ENCODE peak calls at places on chromosomes 12 and 14, in seven cellular contexts. T is H1, N is SK-N-SH, Y is K562, D is HCT116, V is HepG2, J is GM12878. R is an unnamed sample.

GRCh38 chr14:101369916-101370592 is 191.2 kb upstream of the DIO3 start:
- DNase-seq in T (no peak), N (no peak), Y (no peak), D (no peak), V (no peak), J (no peak), R (no peak)

GRCh38 chr12:117030187-117030896 is 68.9 kb downstream of the TESC start:
- DNase-seq in T (no peak), N (no peak), Y (no peak), D (no peak), V (no peak), J (no peak), R (no peak)

GRCh38 chr12:127400231-127400630 is 866.7 kb upstream of the TMEM132C start:
- DNase-seq in T (no peak), N (no peak), Y (no peak), D (no peak), V (no peak), J (no peak), R (no peak)

GRCh38 chr12:80178846-80179245 is 79.5 kb downstream of the OTOGL start:
- DNase-seq in T (no peak), N (no peak), Y (no peak), D (no peak), V (no peak), J (peak), R (no peak)

GRCh38 chr14:23492618-23493272 is 23.2 kb downstream of the NGDN start:
- DNase-seq in T (no peak), N (no peak), Y (no peak), D (no peak), V (peak), J (no peak), R (no peak)

GRCh38 chr12:74415633-74416032 is 122.0 kb upstream of the ATXN7L3B start:
- DNase-seq in T (no peak), N (peak), Y (peak), D (peak), V (peak), J (no peak), R (peak)

GRCh38 chr12:94707892-94708291 is 57.5 kb upstream of the TMCC3 start:
- DNase-seq in T (no peak), N (no peak), Y (no peak), D (no peak), V (no peak), J (no peak), R (no peak)

GRCh38 chr12:8662592-8662991 is at the start of gene MFAP5:
- DNase-seq in T (no peak), N (no peak), Y (no peak), D (no peak), V (no peak), J (no peak), R (no peak)

GRCh38 chr12:127963926-127964325 is 303.0 kb upstream of the TMEM132C start:
- DNase-seq in T (no peak), N (no peak), Y (no peak), D (no peak), V (no peak), J (no peak), R (no peak)

GRCh38 chr14:50260511-50260910 is 29.1 kb upstream of the SOS2 start:
- DNase-seq in T (no peak), N (peak), Y (no peak), D (peak), V (peak), J (no peak), R (no peak)

GRCh38 chr12:18895946-18896345 is 158.0 kb downstream of the CAPZA3 start:
- DNase-seq in T (peak), N (no peak), Y (peak), D (no peak), V (no peak), J (no peak), R (no peak)

GRCh38 chr14:59022144-59022543 is 166.3 kb upstream of the DAAM1 start:
- DNase-seq in T (no peak), N (no peak), Y (no peak), D (no peak), V (no peak), J (no peak), R (no peak)

GRCh38 chr12:98208846-98209245 is 306.5 kb upstream of the TMPO start:
- DNase-seq in T (no peak), N (peak), Y (no peak), D (no peak), V (no peak), J (no peak), R (no peak)

GRCh38 chr12:76455582-76456345 is 103.8 kb downstream of the OSBPL8 start:
- DNase-seq in T (no peak), N (peak), Y (peak), D (peak), V (peak), J (peak), R (peak)

GRCh38 chr12:131628341-131628740 is 82.5 kb upstream of the SFSWAP start:
- DNase-seq in T (no peak), N (no peak), Y (no peak), D (no peak), V (no peak), J (no peak), R (no peak)

GRCh38 chr14:50061664-50062437 is 54.5 kb downstream of the VCPKMT start:
- DNase-seq in T (no peak), N (peak), Y (peak), D (no peak), V (peak), J (peak), R (no peak)

GRCh38 chr14:85416771-85417170 is 113.2 kb upstream of the FLRT2 start:
- DNase-seq in T (no peak), N (no peak), Y (no peak), D (no peak), V (no peak), J (no peak), R (peak)

GRCh38 chr12:51886021-51886710 is 1.7 kb upstream of the ANKRD33 start:
- DNase-seq in T (no peak), N (no peak), Y (peak), D (no peak), V (peak), J (no peak), R (no peak)

GRCh38 chr12:26265606-26266005 is 70.2 kb downstream of the SSPN start:
- DNase-seq in T (no peak), N (no peak), Y (no peak), D (no peak), V (no peak), J (no peak), R (no peak)

GRCh38 chr12:981176-981828 is 9.7 kb upstream of the ERC1 start:
- DNase-seq in T (no peak), N (no peak), Y (no peak), D (no peak), V (no peak), J (no peak), R (no peak)

GRCh38 chr14:36510078-36510799 is 9.8 kb downstream of the NKX2-1 start:
- DNase-seq in T (no peak), N (peak), Y (no peak), D (no peak), V (no peak), J (no peak), R (no peak)

GRCh38 chr12:29148065-29148957 is 767 bp upstream of the FAR2 start:
- DNase-seq in T (peak), N (peak), Y (peak), D (no peak), V (no peak), J (no peak), R (no peak)

GRCh38 chr12:86950043-86950838 is 694.0 kb upstream of the MGAT4C start:
- DNase-seq in T (no peak), N (no peak), Y (no peak), D (no peak), V (no peak), J (no peak), R (no peak)

GRCh38 chr12:31009976-31010375 is 63.7 kb upstream of the DDX11 start:
- DNase-seq in T (no peak), N (no peak), Y (no peak), D (no peak), V (no peak), J (no peak), R (no peak)

GRCh38 chr12:97960741-97961608 is 498.4 kb downstream of the RMST start:
- DNase-seq in T (peak), N (peak), Y (peak), D (peak), V (peak), J (peak), R (no peak)

GRCh38 chr12:93645702-93646101 is 31.5 kb upstream of the CRADD start:
- DNase-seq in T (no peak), N (no peak), Y (no peak), D (no peak), V (no peak), J (no peak), R (no peak)

GRCh38 chr14:88322505-88323085 is 474 bp downstream of the KCNK10 start:
- DNase-seq in T (peak), N (peak), Y (no peak), D (no peak), V (no peak), J (no peak), R (no peak)

GRCh38 chr14:63465347-63465746 is 77.8 kb downstream of the PPP2R5E start:
- DNase-seq in T (no peak), N (no peak), Y (no peak), D (no peak), V (no peak), J (no peak), R (no peak)

GRCh38 chr12:75819512-75819911 is 212.1 kb downstream of the PHLDA1 start:
- DNase-seq in T (no peak), N (no peak), Y (no peak), D (no peak), V (no peak), J (no peak), R (no peak)

DNA sequence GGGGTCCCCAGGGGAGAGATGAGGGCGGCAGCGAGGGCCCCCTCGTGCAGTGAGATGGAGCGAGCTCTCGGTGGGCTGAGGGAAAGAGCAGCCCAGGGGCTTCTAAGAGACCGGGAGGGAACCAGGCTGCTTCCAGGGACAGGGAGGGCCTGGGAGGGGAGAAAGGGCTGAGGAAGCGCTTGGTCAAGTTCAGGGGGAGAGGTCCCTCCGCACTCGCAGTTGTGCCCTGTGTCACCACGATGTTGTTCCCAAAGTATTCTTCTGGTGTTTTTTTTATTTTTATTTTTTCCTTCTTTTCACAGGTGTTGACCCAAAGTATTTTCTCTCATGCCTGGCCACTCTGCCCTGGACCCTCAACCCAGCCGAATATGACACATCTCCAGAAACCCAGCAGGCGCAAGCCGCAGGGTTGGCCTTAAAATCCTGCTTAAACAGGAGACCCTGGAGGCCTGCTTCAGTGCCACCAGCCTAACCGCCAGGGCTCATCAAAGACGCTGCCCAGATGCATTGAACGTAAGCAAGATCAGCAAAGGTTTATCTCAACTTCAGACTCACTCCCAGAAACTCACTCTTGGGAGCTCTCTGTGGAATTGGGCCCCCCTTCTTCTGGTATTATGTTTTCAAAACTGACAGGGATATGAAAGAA is 16.2 kb downstream of the TNFAIP2 start:
- DNase-seq in T (no peak), N (no peak), Y (no peak), D (no peak), V (no peak), J (no peak), R (no peak)
- H3K9ac ChIP-seq in T (no peak), N (no peak), Y (no peak), D (no peak), V (no peak), J (no peak), R (no peak)

GRCh38 chr12:11578461-11578993 is 70.9 kb upstream of the ETV6 start:
- DNase-seq in T (no peak), N (no peak), Y (no peak), D (no peak), V (no peak), J (peak), R (no peak)

GRCh38 chr12:11580125-11580751 is 69.2 kb upstream of the ETV6 start:
- DNase-seq in T (no peak), N (no peak), Y (no peak), D (no peak), V (no peak), J (peak), R (peak)

GRCh38 chr12:11576104-11576503 is 73.4 kb upstream of the ETV6 start:
- DNase-seq in T (no peak), N (no peak), Y (no peak), D (no peak), V (no peak), J (peak), R (no peak)

GRCh38 chr12:11581179-11581755 is 68.2 kb upstream of the ETV6 start:
- DNase-seq in T (peak), N (peak), Y (peak), D (peak), V (peak), J (no peak), R (peak)

GRCh38 chr12:11577658-11578260 is 71.7 kb upstream of the ETV6 start:
- DNase-seq in T (no peak), N (no peak), Y (no peak), D (no peak), V (no peak), J (no peak), R (no peak)
- TF ChIP-seq POLR2AphosphoS5 in T (no peak), N (no peak), Y (no peak), D (no peak), V (no peak), J (no peak), R (no peak)

GRCh38 chr12:53098354-53098981 is 1.0 kb downstream of the IGFBP6 start:
- DNase-seq in T (no peak), N (no peak), Y (peak), D (peak), V (no peak), J (no peak), R (no peak)

GRCh38 chr12:53097564-53098353 is at the start of gene IGFBP6:
- DNase-seq in T (peak), N (peak), Y (peak), D (no peak), V (no peak), J (no peak), R (no peak)

GRCh38 chr12:53096089-53096741 is 1.3 kb upstream of the IGFBP6 start:
- DNase-seq in T (peak), N (no peak), Y (no peak), D (no peak), V (no peak), J (no peak), R (no peak)

GRCh38 chr12:53096761-53097160 is 706 bp upstream of the IGFBP6 start:
- DNase-seq in T (peak), N (no peak), Y (no peak), D (no peak), V (no peak), J (no peak), R (no peak)

GRCh38 chr12:53097207-53097563 is 282 bp upstream of the IGFBP6 start:
- DNase-seq in T (no peak), N (peak), Y (no peak), D (no peak), V (no peak), J (no peak), R (no peak)
- H3K9ac ChIP-seq in T (no peak), N (peak), Y (peak), D (peak), V (peak), J (no peak), R (no peak)

GRCh38 chr12:95736631-95737030 is 53.9 kb downstream of the NTN4 start:
- DNase-seq in T (no peak), N (no peak), Y (no peak), D (no peak), V (no peak), J (no peak), R (no peak)
- TF ChIP-seq POLR2AphosphoS5 in T (no peak), N (no peak), Y (no peak), D (no peak), V (no peak), J (no peak), R (no peak)

GRCh38 chr12:6204533-6205143 is 4.4 kb downstream of the CD9 start:
- DNase-seq in T (no peak), N (no peak), Y (peak), D (no peak), V (no peak), J (no peak), R (no peak)
- H3K9ac ChIP-seq in T (peak), N (no peak), Y (no peak), D (no peak), V (no peak), J (no peak), R (no peak)

DNA sequence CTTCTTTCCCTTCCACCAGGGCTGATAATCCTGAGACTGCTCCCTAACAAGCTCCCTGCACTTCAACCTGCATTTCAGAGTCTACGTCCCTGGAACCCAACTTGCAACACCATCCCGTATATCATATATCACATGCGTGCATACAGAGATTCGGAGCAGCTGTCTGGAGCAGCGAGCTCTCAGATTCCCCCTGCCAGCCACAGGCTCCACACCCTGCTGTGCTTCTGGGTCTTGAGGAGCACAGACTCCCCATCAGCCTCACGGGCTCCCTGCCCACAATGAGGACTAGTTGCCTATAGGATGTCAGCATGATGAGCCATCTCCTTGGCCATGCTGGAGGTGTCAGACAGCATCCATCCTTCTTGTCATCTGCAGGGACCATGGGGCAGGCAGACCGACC is 19.5 kb upstream of the HDAC7 start:
- DNase-seq in T (no peak), N (no peak), Y (no peak), D (no peak), V (no peak), J (no peak), R (no peak)
- TF ChIP-seq POLR2AphosphoS5 in T (no peak), N (no peak), Y (no peak), D (no peak), V (no peak), J (no peak), R (no peak)

R was measured in SK-N-MC.